ENCODE peak calls at places on chromosome 16, in seven cellular contexts. L is transverse colon; O is pulmonary artery endothelial cell; Y is activated T-helper 1 cell treated with Interleukin-2 at 50 U/mL for 16 hours; U is CD8-positive, alpha-beta memory T cell; R is activated CD4-positive, alpha-beta T cell treated with anti-CD3 and anti-CD28 coated beads, Interleukin-2, amount 10 ng/mL, durations not matched to agents 7 days and 5 days; E is ELF-1. W is an unnamed sample.

GRCh38 chr16:84065536-84066132 is 23.0 kb upstream of the SLC38A8 start:
- DNase-seq in L (peak; percentile 46), O (no peak), U (peak; percentile 14), E (peak; percentile 50), R (peak; percentile 52), Y (no peak), W (peak; percentile 59)

GRCh38 chr16:15494231-15494630 is 59.8 kb downstream of the BMERB1 start:
- DNase-seq in Y (no peak), R (no peak), O (no peak), L (no peak), E (no peak), U (no peak), W (no peak)

GRCh38 chr16:82088483-82088882 is 53.4 kb downstream of the HSD17B2 start:
- DNase-seq in U (no peak), L (no peak), O (no peak), E (no peak), R (no peak), Y (no peak), W (no peak)

GRCh38 chr16:67396159-67396774 is 3.0 kb upstream of the TPPP3 start:
- DNase-seq in E (peak; percentile 76), U (no peak), L (peak; percentile 92), O (no peak), R (no peak), Y (no peak), W (no peak)

GRCh38 chr16:53201900-53202299 is 147.1 kb downstream of the CHD9 start:
- DNase-seq in Y (no peak), E (no peak), U (no peak), O (no peak), L (no peak), R (no peak), W (no peak)

GRCh38 chr16:25108054-25108453 is 3.5 kb upstream of the LCMT1 start:
- DNase-seq in O (no peak), L (peak; percentile 17), R (peak; percentile 49), E (peak; percentile 26), U (peak; percentile 64), Y (no peak), W (no peak)

GRCh38 chr16:3456374-3456773 is 12.9 kb downstream of the NAA60 start:
- DNase-seq in L (no peak), R (no peak), E (no peak), U (no peak), Y (no peak), O (no peak), W (peak; percentile 47)

GRCh38 chr16:81096715-81097208 is 567 bp upstream of the GCSH start:
- DNase-seq in O (no peak), E (no peak), Y (no peak), L (no peak), U (no peak), R (no peak), W (no peak)

GRCh38 chr16:13919330-13919682 is 648 bp upstream of the ERCC4 start:
- DNase-seq in E (no peak), Y (no peak), U (no peak), O (peak; percentile 26), L (no peak), R (peak; percentile 23), W (no peak)

GRCh38 chr16:81928975-81929374 is 82.3 kb downstream of the SDR42E1 start:
- DNase-seq in O (no peak), U (no peak), Y (no peak), L (no peak), R (no peak), E (no peak), W (no peak)

GRCh38 chr16:26672206-26672605 is 394.5 kb upstream of the C16orf82 start:
- DNase-seq in E (no peak), U (no peak), L (no peak), Y (no peak), O (no peak), R (no peak), W (peak; percentile 6)

GRCh38 chr16:974001-974601 is 3.3 kb upstream of the LMF1 start:
- DNase-seq in U (no peak), E (no peak), Y (no peak), L (peak; percentile 35), O (no peak), R (no peak), W (no peak)

GRCh38 chr16:10878644-10879498 is 1.9 kb downstream of the CIITA start:
- DNase-seq in U (no peak), E (no peak), Y (no peak), R (peak; percentile 58), O (no peak), L (peak; percentile 58), W (peak; percentile 42)

GRCh38 chr16:74666425-74667214 is at the start of gene RFWD3:
- DNase-seq in L (peak; percentile 97), E (peak; percentile 99), U (peak; percentile 97), Y (peak; percentile 92), O (peak; percentile 97), R (peak; percentile 98), W (peak; percentile 98)

GRCh38 chr16:84963046-84963445 is 48.3 kb downstream of the ZDHHC7 start:
- DNase-seq in Y (no peak), R (no peak), O (no peak), E (no peak), L (no peak), U (no peak), W (no peak)

GRCh38 chr16:14409563-14409962 is 220.5 kb downstream of the PARN start:
- DNase-seq in E (peak; percentile 27), L (peak; percentile 47), R (no peak), O (no peak), Y (no peak), U (no peak), W (no peak)

GRCh38 chr16:57474671-57475661 is 11.3 kb downstream of the DOK4 start:
- DNase-seq in Y (no peak), E (no peak), R (no peak), O (no peak), L (no peak), U (no peak), W (no peak)

GRCh38 chr16:52099382-52099781 is 447.6 kb downstream of the TOX3 start:
- DNase-seq in L (no peak), O (no peak), E (no peak), R (no peak), Y (no peak), U (no peak), W (no peak)

GRCh38 chr16:73301984-73302383 is 254.1 kb upstream of the ZFHX3 start:
- DNase-seq in E (no peak), Y (no peak), O (no peak), U (no peak), R (no peak), L (no peak), W (no peak)

W was measured in KBM-7.